ENCODE peak calls at places on chromosome 20, in nine cellular contexts. E, P, M, F, O, G, L, K and Y are unnamed samples.

GRCh38 chr20:13995841-13996240 is 525 bp downstream of the MACROD2 start:
- DNase-seq in P (no peak), G (no peak), O (no peak), F (no peak), K (peak), M (no peak), L (no peak), E (peak), Y (no peak)

GRCh38 chr20:23047738-23048214 is 1.7 kb downstream of the THBD start:
- DNase-seq in O (peak), E (peak), L (no peak), F (no peak), K (peak), G (no peak), M (no peak), P (no peak), Y (no peak)

GRCh38 chr20:59579404-59580207 is 24.7 kb upstream of the PHACTR3 start:
- DNase-seq in G (no peak), P (no peak), L (no peak), O (no peak), M (peak), E (no peak), F (no peak), K (no peak), Y (no peak)

GRCh38 chr20:46230811-46231282 is 77.5 kb downstream of the CDH22 start:
- DNase-seq in F (no peak), P (no peak), M (no peak), E (peak), O (no peak), K (peak), G (peak), L (no peak), Y (no peak)

GRCh38 chr20:11719153-11719552 is 198.5 kb upstream of the BTBD3 start:
- DNase-seq in M (no peak), L (no peak), P (no peak), E (no peak), F (no peak), O (no peak), K (no peak), G (no peak), Y (no peak)

GRCh38 chr20:59525500-59526241 is 78.7 kb upstream of the PHACTR3 start:
- DNase-seq in M (no peak), G (peak), P (no peak), E (peak), K (peak), L (no peak), F (peak), O (no peak), Y (peak)

GRCh38 chr20:5031206-5031557 is 29.9 kb upstream of the SLC23A2 start:
- DNase-seq in O (no peak), E (no peak), K (no peak), G (no peak), L (no peak), M (no peak), P (no peak), F (no peak), Y (no peak)

GRCh38 chr20:62831361-62831788 is 14.5 kb downstream of the COL9A3 start:
- DNase-seq in E (no peak), M (no peak), G (no peak), F (no peak), O (peak), K (no peak), L (no peak), P (no peak), Y (no peak)

GRCh38 chr20:14418441-14418840 is 81.0 kb upstream of the FLRT3 start:
- DNase-seq in M (no peak), K (no peak), G (no peak), P (no peak), O (no peak), F (no peak), E (no peak), L (no peak), Y (no peak)

GRCh38 chr20:35866446-35867202 is 87.7 kb downstream of the SCAND1 start:
- DNase-seq in P (no peak), L (no peak), M (no peak), O (no peak), K (no peak), E (no peak), F (no peak), G (peak), Y (no peak)

GRCh38 chr20:40670251-40670650 is 18.8 kb downstream of the MAFB start:
- DNase-seq in G (no peak), F (no peak), E (no peak), M (no peak), K (no peak), O (no peak), L (no peak), P (no peak), Y (no peak)
- TF ChIP-seq CTCF in G (no peak), F (no peak), E (no peak), M (no peak), K (no peak), O (no peak), L (no peak), P (no peak), Y (no peak)

DNA sequence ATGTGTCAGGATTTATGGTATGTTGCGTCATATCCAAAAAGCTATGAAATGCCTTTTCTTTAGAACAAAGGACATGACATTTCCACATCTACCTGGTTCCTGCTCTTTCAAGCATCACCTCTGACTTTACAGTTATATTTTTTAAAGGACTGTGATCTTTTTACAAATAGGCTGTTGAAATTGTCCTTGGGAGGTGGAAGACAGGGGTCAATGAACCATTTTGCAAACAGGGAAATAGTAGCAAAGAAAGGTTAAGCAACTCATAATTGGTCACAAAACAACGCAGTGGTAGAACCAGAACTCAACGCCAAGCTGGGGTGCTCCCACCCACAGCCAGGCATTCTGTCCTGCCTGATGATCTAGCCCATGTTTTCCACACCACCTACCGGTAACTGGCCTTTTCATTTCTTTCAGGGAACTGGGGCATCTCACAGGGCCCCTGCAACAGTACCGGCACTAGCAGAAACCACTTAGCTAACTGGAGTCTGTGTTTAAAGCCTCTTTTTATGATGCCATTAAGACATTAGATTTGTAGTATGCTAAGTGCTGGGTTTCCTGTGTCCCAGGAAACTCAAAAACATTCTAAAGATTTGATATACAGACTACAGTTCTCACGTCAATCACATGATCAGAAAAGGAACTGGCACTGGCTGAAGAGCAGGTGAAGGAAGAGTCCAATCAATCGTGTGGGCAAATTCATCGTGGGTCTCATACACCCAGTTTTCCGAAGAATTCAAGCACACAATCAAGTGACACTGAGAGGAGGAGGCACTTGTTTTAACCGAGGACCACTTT is 13.9 kb downstream of the ZNF217 start:
- DNase-seq in P (no peak), G (peak), E (peak), M (peak), L (no peak), K (no peak), F (no peak), O (no peak), Y (no peak)
- TF ChIP-seq CTCF in P (no peak), G (no peak), E (no peak), M (no peak), L (no peak), K (no peak), F (no peak), O (no peak), Y (no peak)

DNA sequence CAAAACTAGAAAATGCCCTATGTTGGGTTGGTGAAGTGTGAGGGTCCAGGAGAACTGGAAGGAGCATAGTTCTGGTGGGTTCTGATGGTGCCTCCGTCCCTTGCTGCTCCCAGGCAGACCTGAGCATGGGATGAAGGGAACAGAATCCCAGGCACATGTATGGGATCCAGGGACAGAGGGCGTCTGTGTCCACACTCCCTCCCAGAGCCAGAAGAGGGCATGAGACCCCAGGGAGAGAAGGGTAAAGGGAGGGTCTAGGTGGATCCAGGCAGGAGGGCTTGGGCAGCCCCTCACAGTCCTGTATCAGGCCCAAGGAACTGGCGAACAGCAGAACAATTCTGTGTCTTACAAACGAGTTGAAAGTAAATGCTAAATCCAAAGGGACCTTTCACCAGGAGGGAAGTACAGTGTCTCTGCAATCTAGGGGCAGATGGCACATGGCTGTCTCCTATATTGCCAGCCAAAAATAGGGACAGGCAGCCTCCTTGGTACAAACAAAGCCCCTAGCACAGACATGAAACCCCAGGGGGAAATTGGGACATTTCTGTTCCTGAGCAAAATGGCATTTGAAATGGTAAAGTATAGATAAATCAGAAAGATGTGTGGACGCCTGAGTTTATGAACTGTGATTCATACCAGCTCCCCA is 2.5 kb upstream of the BPIFA1 start:
- DNase-seq in E (no peak), L (no peak), F (no peak), O (no peak), K (peak), M (no peak), G (no peak), P (no peak), Y (no peak)
- TF ChIP-seq CTCF in E (no peak), L (no peak), F (no peak), O (no peak), K (peak), M (no peak), G (no peak), P (no peak), Y (no peak)

GRCh38 chr20:19095762-19096161 is 116.7 kb upstream of the SLC24A3 start:
- DNase-seq in F (no peak), G (no peak), P (no peak), K (peak), E (no peak), M (no peak), L (no peak), O (no peak), Y (no peak)
- TF ChIP-seq CTCF in F (no peak), G (no peak), P (no peak), K (no peak), E (no peak), M (no peak), L (no peak), O (no peak), Y (no peak)

DNA sequence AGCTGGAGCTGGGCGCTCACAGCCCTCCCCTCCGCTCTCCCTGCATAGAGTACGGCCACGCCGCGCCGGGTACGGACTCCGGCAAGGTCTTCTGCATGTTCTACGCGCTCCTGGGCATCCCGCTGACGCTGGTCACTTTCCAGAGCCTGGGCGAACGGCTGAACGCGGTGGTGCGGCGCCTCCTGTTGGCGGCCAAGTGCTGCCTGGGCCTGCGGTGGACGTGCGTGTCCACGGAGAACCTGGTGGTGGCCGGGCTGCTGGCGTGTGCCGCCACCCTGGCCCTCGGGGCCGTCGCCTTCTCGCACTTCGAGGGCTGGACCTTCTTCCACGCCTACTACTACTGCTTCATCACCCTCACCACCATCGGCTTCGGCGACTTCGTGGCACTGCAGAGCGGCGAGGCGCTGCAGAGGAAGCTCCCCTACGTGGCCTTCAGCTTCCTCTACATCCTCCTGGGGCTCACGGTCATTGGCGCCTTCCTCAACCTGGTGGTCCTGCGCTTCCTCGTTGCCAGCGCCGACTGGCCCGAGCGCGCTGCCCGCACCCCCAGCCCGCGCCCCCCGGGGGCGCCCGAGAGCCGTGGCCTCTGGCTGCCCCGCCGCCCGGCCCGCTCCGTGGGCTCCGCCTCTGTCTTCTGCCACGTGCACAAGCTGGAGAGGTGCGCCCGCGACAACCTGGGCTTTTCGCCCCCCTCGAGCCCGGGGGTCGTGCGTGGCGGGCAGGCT is 4.6 kb downstream of the KCNK15 start:
- DNase-seq in G (no peak), K (peak), F (no peak), M (no peak), E (no peak), O (no peak), P (no peak), L (no peak), Y (no peak)
- TF ChIP-seq CTCF in G (peak), K (peak), F (peak), M (no peak), E (no peak), O (no peak), P (peak), L (peak), Y (peak)

DNA sequence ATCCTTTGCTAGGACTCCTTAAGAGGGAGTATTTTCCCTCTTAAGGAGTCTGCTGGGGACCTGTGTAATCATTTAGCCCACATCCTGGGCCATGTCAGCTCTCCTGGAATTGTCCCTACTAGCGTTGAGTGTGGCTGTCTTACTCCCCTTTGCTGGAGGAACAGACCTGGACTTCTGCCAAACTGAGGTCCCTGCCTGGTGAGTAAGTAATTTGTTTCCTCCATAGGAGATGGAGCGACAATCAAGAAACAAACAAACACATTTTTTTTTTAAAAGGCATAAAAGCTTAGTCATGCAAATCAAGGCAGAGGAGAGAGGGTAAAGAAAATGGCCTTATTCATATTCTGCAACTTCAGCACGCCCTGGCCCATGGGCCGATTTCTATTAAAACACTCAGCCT is 164.8 kb upstream of the SULF2 start:
- DNase-seq in L (no peak), F (no peak), G (no peak), M (no peak), O (no peak), E (peak), P (no peak), K (no peak), Y (no peak)
- TF ChIP-seq CTCF in L (no peak), F (no peak), G (no peak), M (no peak), O (no peak), E (no peak), P (no peak), K (no peak), Y (no peak)

DNA sequence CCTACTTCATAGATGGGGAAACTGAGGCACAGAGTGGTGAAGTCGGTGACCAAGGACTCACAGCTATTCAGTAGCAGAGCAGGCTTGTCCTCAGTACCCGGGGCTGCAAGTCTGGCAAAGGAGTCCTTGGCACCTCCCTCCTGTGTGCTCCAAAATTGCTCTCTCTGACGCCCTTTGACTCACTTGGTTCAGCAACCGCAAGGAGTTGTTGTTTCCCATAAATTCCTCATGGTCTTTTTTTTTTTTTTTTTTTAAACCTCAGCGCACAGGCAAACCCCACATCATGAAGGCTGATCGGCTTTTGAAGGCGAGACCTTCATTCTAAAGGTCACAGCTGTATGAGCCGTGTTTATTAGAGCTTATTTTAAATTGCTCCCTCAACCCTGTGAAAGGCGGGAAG is 143.2 kb downstream of the CEBPB start:
- DNase-seq in F (no peak), G (peak), L (peak), M (no peak), P (no peak), K (no peak), E (no peak), O (peak), Y (no peak)
- TF ChIP-seq CTCF in F (no peak), G (no peak), L (no peak), M (no peak), P (no peak), K (no peak), E (no peak), O (no peak), Y (no peak)

DNA sequence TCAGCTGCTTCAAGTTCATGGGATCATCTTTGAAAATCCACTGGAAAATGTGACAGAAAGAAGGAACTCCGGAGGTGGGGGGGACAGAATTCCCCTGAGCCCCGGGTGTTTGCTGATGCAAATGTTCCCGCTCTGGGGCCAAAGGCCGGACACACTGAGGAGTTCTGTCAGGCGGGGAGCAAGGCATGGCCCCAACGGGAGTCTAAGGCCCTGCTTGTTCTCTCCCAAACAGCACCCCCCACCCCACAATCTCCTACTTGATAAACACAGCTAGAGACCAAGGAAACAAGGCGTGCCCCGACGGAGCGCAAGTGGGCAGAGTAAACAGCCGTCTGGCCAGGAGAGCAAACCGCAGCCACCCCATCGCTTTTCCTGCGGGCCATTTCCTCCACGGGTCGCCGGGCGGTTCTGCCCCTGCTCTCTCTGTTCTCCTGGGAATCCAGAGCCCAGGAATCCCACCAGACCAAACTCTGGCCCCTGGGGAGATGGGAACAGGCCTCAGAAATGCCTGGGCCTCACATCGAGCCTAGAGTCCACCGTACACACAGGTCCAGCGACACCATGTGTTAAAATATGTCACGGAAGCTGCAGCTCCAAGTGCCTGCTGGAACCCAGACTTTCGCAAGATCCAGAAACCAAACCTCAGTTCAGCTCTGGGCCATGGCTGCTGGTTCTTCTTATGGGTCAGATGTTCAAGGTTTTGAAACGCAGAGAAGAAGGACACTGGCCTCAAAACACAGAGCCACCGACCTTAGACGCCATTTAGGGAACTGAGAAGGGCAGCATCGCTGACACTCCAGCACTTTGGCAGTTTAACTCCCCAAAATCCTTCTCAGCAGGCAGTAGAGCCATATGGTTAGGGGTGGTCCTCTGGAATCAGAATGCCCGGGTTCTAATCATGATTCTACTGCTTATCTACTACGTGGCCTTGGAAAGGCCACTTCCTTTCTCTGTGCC is 104.2 kb downstream of the PREX1 start:
- DNase-seq in F (no peak), O (peak), K (no peak), L (peak), P (no peak), G (no peak), M (no peak), E (peak), Y (no peak)
- TF ChIP-seq CTCF in F (no peak), O (no peak), K (no peak), L (peak), P (no peak), G (no peak), M (no peak), E (no peak), Y (no peak)

DNA sequence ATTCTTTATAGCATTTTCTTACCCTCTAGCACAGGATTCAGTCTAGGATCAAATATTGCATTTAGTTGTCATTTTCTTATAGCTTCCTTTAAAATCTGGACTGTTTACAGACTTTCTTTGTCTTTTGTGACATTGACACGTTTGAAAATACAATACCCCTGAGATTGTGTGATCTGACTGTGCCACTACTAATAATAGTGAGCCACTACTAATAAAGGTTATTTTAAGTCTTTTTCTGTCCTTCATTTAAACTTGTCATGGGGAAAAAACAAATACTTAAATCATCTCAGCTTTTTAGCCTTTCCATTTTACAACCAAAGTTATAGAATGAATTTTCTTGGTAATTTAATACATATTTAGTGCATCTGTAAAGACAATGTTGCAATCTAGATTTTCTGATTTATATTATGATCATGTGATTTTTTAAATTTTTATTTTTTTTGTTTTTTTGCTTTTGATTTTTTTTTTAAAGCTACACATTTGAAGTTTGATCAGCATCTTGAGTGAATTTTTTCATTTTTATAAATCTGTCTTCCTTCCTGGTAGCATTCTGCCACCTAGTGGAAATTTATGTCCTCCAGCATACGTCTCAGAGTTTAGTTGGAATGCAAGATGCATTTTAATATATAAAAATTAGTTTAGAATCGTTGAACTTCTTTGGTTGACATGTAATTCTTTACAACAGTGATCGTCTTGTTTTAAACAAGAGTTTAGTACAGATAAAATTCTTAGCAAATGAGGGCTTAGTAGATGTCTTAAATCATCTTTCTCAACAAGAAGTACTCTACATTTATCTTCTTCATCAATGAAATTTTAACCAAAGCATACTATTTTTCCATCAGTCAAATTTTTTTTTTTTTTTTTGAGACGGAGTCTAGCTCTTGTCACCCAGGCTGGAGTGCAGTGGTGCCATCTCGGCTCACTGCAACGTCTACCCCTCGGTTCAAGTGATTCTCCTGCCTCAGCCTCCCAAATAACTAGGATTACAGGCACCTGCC is 119.4 kb downstream of the NCOA3 start:
- DNase-seq in G (peak), M (no peak), L (no peak), F (peak), K (peak), O (no peak), P (no peak), E (peak), Y (peak)
- TF ChIP-seq CTCF in G (peak), M (peak), L (peak), F (peak), K (peak), O (peak), P (peak), E (peak), Y (peak)

GRCh38 chr20:16701296-16701695 is 28.5 kb upstream of the SNRPB2 start:
- DNase-seq in O (no peak), G (no peak), L (no peak), F (peak), E (peak), P (no peak), K (peak), M (no peak), Y (no peak)
- TF ChIP-seq CTCF in O (peak), G (peak), L (no peak), F (peak), E (peak), P (no peak), K (peak), M (peak), Y (peak)